ENCODE peak calls at places on chromosomes 1 and 21, in four cellular contexts. M is iris pigment epithelial cell, R is AG10803, P is AG08396. L is an unnamed sample.

GRCh38 chr1:234656981-234657651 is 47.1 kb upstream of the IRF2BP2 start:
- DNase-seq in M (peak; percentile 93), R (peak; percentile 89), P (peak; percentile 84), L (peak; percentile 90)

GRCh38 chr1:235500971-235501540 is 3.2 kb downstream of the B3GALNT2 start:
- DNase-seq in M (peak; percentile 60), R (no peak), P (peak; percentile 18), L (no peak)

GRCh38 chr1:25484096-25484495 is 53.4 kb downstream of the MACO1 start:
- DNase-seq in M (no peak), R (no peak), P (no peak), L (no peak)

GRCh38 chr1:86487131-86487804 is 18.5 kb downstream of the CLCA1 start:
- DNase-seq in M (peak; percentile 17), R (peak; percentile 97), P (no peak), L (peak; percentile 38)

GRCh38 chr1:117572546-117572945 is 33.3 kb upstream of the TENT5C start:
- DNase-seq in M (no peak), R (no peak), P (no peak), L (no peak)

GRCh38 chr1:206467915-206468314 is 2.4 kb upstream of the IKBKE start:
- DNase-seq in M (peak; percentile 65), R (peak; percentile 77), P (no peak), L (no peak)

GRCh38 chr1:167913895-167914502 is at the start of gene ADCY10:
- DNase-seq in M (no peak), R (no peak), P (no peak), L (no peak)

GRCh38 chr21:34201001-34201400 is 127.6 kb downstream of the MRPS6 start:
- DNase-seq in M (no peak), R (no peak), P (no peak), L (no peak)

GRCh38 chr1:48219803-48220202 is 2.7 kb upstream of the SLC5A9 start:
- DNase-seq in M (no peak), R (no peak), P (no peak), L (no peak)

GRCh38 chr1:177945943-177946650 is 23.8 kb downstream of the SEC16B start:
- DNase-seq in M (peak; percentile 62), R (peak; percentile 62), P (peak; percentile 67), L (no peak)

GRCh38 chr1:204900721-204901120 is 30.1 kb downstream of the NFASC start:
- DNase-seq in M (no peak), R (no peak), P (no peak), L (no peak)

GRCh38 chr1:59699227-59699847 is 115.4 kb upstream of the HOOK1 start:
- DNase-seq in M (peak; percentile 43), R (peak; percentile 54), P (no peak), L (peak; percentile 19)

GRCh38 chr1:203612932-203613682 is 13.5 kb upstream of the ATP2B4 start:
- DNase-seq in M (no peak), R (no peak), P (no peak), L (no peak)

GRCh38 chr1:31082385-31082784 is 16.9 kb upstream of the PUM1 start:
- DNase-seq in M (no peak), R (no peak), P (no peak), L (no peak)